ENCODE peak calls at places on chromosomes 12 and 14, in nine cellular contexts. W is kidney epithelial cell, V is lung, Z is astrocyte, R is Panc1, H is tibial artery, C is testis, N is GM12865, A is heart right ventricle. P is an unnamed sample.

GRCh38 chr12:91858186-91858585 is 287.5 kb downstream of the BTG1 start:
- DNase-seq in V (no peak), Z (no peak), H (no peak), N (no peak), R (no peak), A (no peak), W (no peak), C (no peak), P (no peak)

GRCh38 chr12:57522887-57523705 is 472 bp downstream of the MBD6 start:
- DNase-seq in Z (peak), H (peak), C (peak), V (peak), W (no peak), R (no peak), N (peak), A (peak), P (no peak)

GRCh38 chr12:90965204-90965603 is 10.2 kb upstream of the CCER1 start:
- DNase-seq in Z (no peak), R (no peak), H (no peak), V (no peak), C (no peak), A (no peak), N (no peak), W (no peak), P (no peak)

GRCh38 chr14:56555921-56556570 is 23.6 kb upstream of the TMEM260 start:
- DNase-seq in V (no peak), W (peak), A (no peak), R (peak), N (peak), Z (peak), C (no peak), H (no peak), P (no peak)

GRCh38 chr12:67355428-67356385 is 86.5 kb downstream of the CAND1 start:
- DNase-seq in N (peak), R (peak), A (no peak), Z (peak), C (peak), V (no peak), W (no peak), H (no peak), P (no peak)

GRCh38 chr12:59570134-59570533 is 25.7 kb upstream of the SLC16A7 start:
- DNase-seq in N (no peak), Z (peak), W (peak), H (no peak), C (no peak), R (no peak), A (no peak), V (no peak), P (no peak)

GRCh38 chr14:99541677-99542470 is 60.7 kb downstream of the CCNK start:
- DNase-seq in V (no peak), N (no peak), A (no peak), R (no peak), H (no peak), Z (no peak), C (no peak), W (no peak), P (no peak)

GRCh38 chr12:52598966-52599365 is 2.3 kb downstream of the KRT72 start:
- DNase-seq in V (no peak), N (no peak), W (no peak), C (no peak), H (no peak), Z (no peak), R (no peak), A (no peak), P (no peak)

GRCh38 chr12:44709166-44709565 is 166.9 kb downstream of the NELL2 start:
- DNase-seq in C (no peak), N (no peak), H (no peak), A (no peak), V (no peak), R (no peak), Z (no peak), W (no peak), P (no peak)

GRCh38 chr12:19010087-19010486 is 119.4 kb upstream of the PLEKHA5 start:
- DNase-seq in R (no peak), H (no peak), W (no peak), V (no peak), A (no peak), Z (no peak), C (no peak), N (no peak), P (no peak)

GRCh38 chr12:7935464-7935772 is 569 bp downstream of the SLC2A3 start:
- DNase-seq in C (no peak), V (no peak), Z (no peak), N (peak), H (no peak), W (no peak), A (no peak), R (no peak), P (no peak)
- H3K4me3 ChIP-seq in C (peak), V (peak), Z (peak), N (peak), H (peak), W (peak), A (peak), R (no peak), P (peak)

GRCh38 chr14:22282429-22282828 is 306.6 kb downstream of the DAD1 start:
- DNase-seq in H (no peak), A (no peak), V (no peak), W (no peak), N (no peak), Z (no peak), R (no peak), C (no peak), P (no peak)
- TF ChIP-seq CTCF in H (no peak), A (no peak), V (no peak), W (no peak), N (no peak), Z (no peak), R (no peak), C (no peak), P (no peak)

GRCh38 chr12:125187148-125187733 is 122.0 kb downstream of the AACS start:
- DNase-seq in R (no peak), Z (no peak), N (no peak), W (no peak), V (no peak), C (no peak), A (no peak), H (no peak), P (no peak)
- H3K4me3 ChIP-seq in R (peak), Z (peak), N (no peak), W (peak), V (no peak), C (peak), A (peak), H (peak), P (no peak)

DNA sequence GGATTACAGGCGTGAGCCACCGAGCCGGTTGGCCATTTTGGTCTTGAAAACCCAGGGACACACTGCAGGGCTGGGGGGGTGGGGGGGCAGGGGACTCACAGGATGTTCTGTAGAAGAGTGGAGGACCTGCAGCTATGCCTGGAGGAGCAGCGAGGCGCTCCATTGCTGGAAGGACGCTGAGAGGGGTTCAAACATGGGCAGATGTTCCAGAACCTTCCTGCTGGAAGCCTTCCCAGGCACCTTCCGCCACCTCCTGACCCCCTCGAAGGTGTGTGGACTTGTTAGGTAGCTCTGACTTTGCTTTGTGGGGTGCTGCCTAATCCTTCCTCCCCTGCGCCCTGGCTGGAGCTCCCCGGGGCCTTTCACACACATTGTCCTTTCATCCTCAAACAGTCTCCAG is 19.6 kb upstream of the PPP1R13B start:
- DNase-seq in C (no peak), N (no peak), R (no peak), V (no peak), A (no peak), W (no peak), H (no peak), Z (no peak), P (no peak)
- TF ChIP-seq CTCF in C (no peak), N (no peak), R (no peak), V (no peak), A (no peak), W (no peak), H (no peak), Z (no peak), P (no peak)

GRCh38 chr12:125186471-125187147 is 121.4 kb downstream of the AACS start:
- DNase-seq in R (no peak), Z (peak), W (no peak), C (no peak), H (no peak), N (no peak), A (no peak), V (no peak), P (no peak)
- H3K4me3 ChIP-seq in R (no peak), Z (peak), W (peak), C (peak), H (peak), N (no peak), A (peak), V (no peak), P (no peak)

DNA sequence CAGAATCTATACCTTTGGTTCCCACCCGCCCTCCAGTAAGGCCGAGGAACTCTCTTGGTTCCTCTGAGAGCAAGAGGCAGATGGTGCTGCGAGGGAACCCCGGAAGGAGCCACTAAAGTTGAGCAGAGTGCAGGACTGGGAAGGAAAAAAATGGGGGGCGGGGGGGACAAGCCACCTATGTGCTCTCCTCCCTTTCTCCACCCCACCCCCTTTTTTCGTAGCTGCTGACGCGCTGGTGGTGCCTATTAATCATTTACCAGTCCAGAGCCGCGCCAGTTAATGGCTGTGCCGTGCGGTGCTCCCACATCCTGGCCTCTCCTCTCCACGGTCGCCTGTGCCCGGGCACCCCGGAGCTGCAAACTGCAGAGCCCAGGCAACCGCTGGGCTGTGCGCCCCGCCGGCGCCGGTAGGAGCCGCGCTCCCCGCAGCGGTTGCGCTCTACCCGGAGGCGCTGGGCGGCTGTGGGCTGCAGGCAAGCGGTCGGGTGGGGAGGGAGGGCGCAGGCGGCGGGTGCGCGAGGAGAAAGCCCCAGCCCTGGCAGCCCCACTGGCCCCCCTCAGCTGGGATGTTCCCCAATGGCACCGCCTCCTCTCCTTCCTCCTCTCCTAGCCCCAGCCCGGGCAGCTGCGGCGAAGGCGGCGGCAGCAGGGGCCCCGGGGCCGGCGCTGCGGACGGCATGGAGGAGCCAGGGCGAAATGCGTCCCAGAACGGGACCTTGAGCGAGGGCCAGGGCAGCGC is 1.3 kb downstream of the SSTR1 start:
- DNase-seq in C (no peak), N (no peak), A (peak), V (no peak), W (peak), H (peak), Z (peak), R (no peak), P (no peak)
- TF ChIP-seq CTCF in C (no peak), N (no peak), A (peak), V (no peak), W (peak), H (no peak), Z (no peak), R (no peak), P (peak)

GRCh38 chr12:132953771-132954170 is 2.3 kb downstream of the ZNF605 start:
- DNase-seq in A (no peak), Z (no peak), C (no peak), H (no peak), N (no peak), W (no peak), R (no peak), V (no peak), P (no peak)

GRCh38 chr12:132951649-132952048 is 4.5 kb downstream of the ZNF605 start:
- DNase-seq in C (no peak), W (no peak), V (no peak), N (no peak), A (no peak), R (no peak), H (no peak), Z (no peak), P (no peak)

GRCh38 chr12:132953163-132953425 is 3.0 kb downstream of the ZNF605 start:
- DNase-seq in W (no peak), C (no peak), A (no peak), V (no peak), N (no peak), R (no peak), Z (no peak), H (no peak), P (no peak)

GRCh38 chr12:132950844-132951535 is 5.1 kb downstream of the ZNF605 start:
- DNase-seq in Z (no peak), W (no peak), R (no peak), C (no peak), A (no peak), H (no peak), V (no peak), N (no peak), P (no peak)

DNA sequence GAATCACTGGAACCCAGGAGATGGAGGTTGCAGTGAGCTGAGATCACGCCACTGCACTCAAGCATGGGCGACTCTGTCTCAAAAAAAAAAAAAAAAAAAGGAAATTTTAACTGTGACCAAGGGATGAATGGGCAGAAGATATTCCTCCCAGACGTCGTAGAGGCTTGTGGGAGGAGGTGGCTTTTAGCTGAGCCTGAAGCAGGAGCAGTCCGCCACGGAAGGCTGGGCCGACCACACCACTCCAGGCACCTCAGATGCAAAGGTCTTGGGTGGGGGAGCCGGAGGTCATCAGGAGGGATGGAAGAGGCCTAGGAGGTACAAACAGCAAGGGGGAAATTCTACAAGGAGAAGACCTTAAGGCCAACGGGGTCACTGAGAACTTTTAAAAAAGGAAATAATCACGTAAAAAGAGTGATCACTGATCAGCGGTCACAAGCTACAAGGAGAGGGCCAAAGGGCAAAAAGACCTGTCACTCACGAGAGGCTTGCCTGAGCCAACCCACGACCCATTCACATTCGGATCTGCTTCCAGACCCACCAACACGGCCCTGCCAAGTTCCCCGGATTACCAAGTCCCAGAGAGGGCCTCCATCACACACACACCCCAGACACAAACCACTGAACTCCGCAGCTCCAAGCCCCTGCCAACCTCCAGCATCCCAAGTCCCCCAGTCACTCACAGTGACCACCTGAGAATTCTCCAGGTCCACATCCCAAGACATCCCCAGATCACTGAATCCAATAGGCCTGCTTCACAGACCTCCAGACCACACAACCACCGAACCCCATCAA is 3.5 kb downstream of the ZNF605 start:
- DNase-seq in N (no peak), Z (no peak), H (no peak), R (no peak), A (no peak), W (no peak), C (no peak), V (no peak), P (no peak)
- H3K4me3 ChIP-seq in N (no peak), Z (no peak), H (no peak), R (no peak), A (no peak), W (no peak), C (no peak), V (no peak), P (no peak)

GRCh38 chr12:82757611-82758010 is 70.9 kb downstream of the TMTC2 start:
- DNase-seq in H (no peak), A (no peak), W (no peak), N (no peak), R (no peak), Z (no peak), V (no peak), C (no peak), P (no peak)

GRCh38 chr12:82756303-82756702 is 69.6 kb downstream of the TMTC2 start:
- DNase-seq in C (no peak), N (no peak), W (no peak), V (no peak), Z (no peak), R (no peak), H (no peak), A (no peak), P (no peak)

GRCh38 chr12:82760423-82760822 is 73.7 kb downstream of the TMTC2 start:
- DNase-seq in A (no peak), H (no peak), C (no peak), N (no peak), W (no peak), V (no peak), R (no peak), Z (no peak), P (no peak)

GRCh38 chr12:82757059-82757458 is 70.4 kb downstream of the TMTC2 start:
- DNase-seq in N (no peak), C (no peak), R (no peak), A (no peak), Z (no peak), H (no peak), W (no peak), V (no peak), P (no peak)

GRCh38 chr12:82758743-82759142 is 72.0 kb downstream of the TMTC2 start:
- DNase-seq in W (no peak), V (no peak), Z (no peak), C (no peak), H (no peak), R (no peak), A (no peak), N (no peak), P (no peak)
- TF ChIP-seq CTCF in W (no peak), V (no peak), Z (no peak), C (no peak), H (no peak), R (no peak), A (peak), N (no peak), P (no peak)

GRCh38 chr12:64767495-64767894 is 8.3 kb upstream of the GNS start:
- DNase-seq in N (no peak), V (no peak), R (no peak), Z (no peak), H (no peak), A (no peak), C (no peak), W (no peak), P (no peak)
- H3K4me3 ChIP-seq in N (no peak), V (no peak), R (no peak), Z (no peak), H (no peak), A (no peak), C (no peak), W (no peak), P (no peak)

GRCh38 chr12:51419473-51420228 is 5.0 kb upstream of the SLC4A8 start:
- DNase-seq in V (no peak), C (no peak), H (no peak), R (no peak), N (no peak), Z (no peak), W (no peak), A (no peak), P (no peak)
- TF ChIP-seq CTCF in V (no peak), C (peak), H (no peak), R (no peak), N (no peak), Z (peak), W (no peak), A (no peak), P (peak)

P was measured in HFF-Myc.